ENCODE peak calls at places on chromosomes 4 and X, in seven cellular contexts. A is RPMI8226, W is NCI-H69, R is progenitor cell of endocrine pancreas, F is cerebellum, N is iPS-NIHi11, E is ovary. H is an unnamed sample.

GRCh38 chr4:6682862-6683590 is 10.7 kb upstream of the S100P start:
- DNase-seq in A (no peak), W (no peak), R (no peak), F (no peak), N (no peak), E (no peak), H (no peak)

GRCh38 chr4:101019941-101020401 is 327.4 kb downstream of the PPP3CA start:
- DNase-seq in A (no peak), W (no peak), R (no peak), F (no peak), N (no peak), E (no peak), H (no peak)

GRCh38 chr4:3711183-3712111 is 54.7 kb upstream of the ADRA2C start:
- DNase-seq in A (no peak), W (no peak), R (no peak), F (peak; percentile 40), N (no peak), E (no peak), H (no peak)

GRCh38 chrX:14497184-14497666 is 32.1 kb upstream of the GLRA2 start:
- DNase-seq in A (peak; percentile 7), W (no peak), R (no peak), F (no peak), N (no peak), E (no peak), H (no peak)

GRCh38 chr4:75002381-75002780 is 69.5 kb downstream of the PARM1 start:
- DNase-seq in A (no peak), W (no peak), R (no peak), F (no peak), N (no peak), E (no peak), H (no peak)

GRCh38 chr4:153116101-153116680 is 88.1 kb upstream of the TRIM2 start:
- DNase-seq in A (no peak), W (no peak), R (no peak), F (no peak), N (no peak), E (no peak), H (no peak)

GRCh38 chr4:150381671-150382427 is 200.1 kb upstream of the MAB21L2 start:
- DNase-seq in A (no peak), W (no peak), R (no peak), F (no peak), N (no peak), E (no peak), H (no peak)

GRCh38 chr4:2340272-2341061 is 78.0 kb downstream of the ZFYVE28 start:
- DNase-seq in A (no peak), W (no peak), R (peak; percentile 5), F (no peak), N (no peak), E (no peak), H (peak; percentile 27)

GRCh38 chrX:1531106-1531890 is 5.7 kb downstream of the P2RY8 start:
- DNase-seq in A (peak; percentile 74), W (no peak), R (no peak), F (no peak), N (no peak), E (no peak), H (no peak)

GRCh38 chr4:182975806-182976205 is 58.6 kb upstream of the DCTD start:
- DNase-seq in A (no peak), W (no peak), R (no peak), F (no peak), N (no peak), E (no peak), H (no peak)

GRCh38 chrX:143664302-143664701 is 28.4 kb upstream of the SLITRK4 start:
- DNase-seq in A (peak; percentile 24), W (peak; percentile 31), R (no peak), F (peak; percentile 2), N (peak; percentile 4), E (no peak), H (no peak)

GRCh38 chr4:155854597-155855226 is 11.4 kb downstream of the ASIC5 start:
- DNase-seq in A (peak; percentile 12), W (no peak), R (no peak), F (no peak), N (peak; percentile 7), E (no peak), H (no peak)